ENCODE peak calls at places on chromosomes 11 and 22, in eight cellular contexts. One of them, this sample, is unnamed.
A peak's percentile ranks its signal among the peaks of the same experiment; 100 is the strongest.

GRCh38 chr11:116513894-116514293 is 258.9 kb downstream of the BUD13 start:
- DNase-seq in fibroblast of pulmonary artery: peak; percentile 43
- DNase-seq in activated CD8-positive, alpha-beta T cell treated with anti-CD3 and anti-CD28 coated beads for 36 hours: peak; percentile 52
- DNase-seq in GM19239: no peak
- DNase-seq in NCI-H2107: no peak
- DNase-seq in HCEC 1CT: no peak
- DNase-seq in heart right ventricle: peak; percentile 12
- DNase-seq in neural crest cell: peak; percentile 36
- DNase-seq in this sample: peak; percentile 18

GRCh38 chr11:19018901-19019300 is 41.6 kb downstream of the MRGPRX2 start:
- DNase-seq in GM19239: no peak
- DNase-seq in HCEC 1CT: no peak
- DNase-seq in neural crest cell: peak; percentile 4
- DNase-seq in fibroblast of pulmonary artery: no peak
- DNase-seq in heart right ventricle: no peak
- DNase-seq in NCI-H2107: no peak
- DNase-seq in activated CD8-positive, alpha-beta T cell treated with anti-CD3 and anti-CD28 coated beads for 36 hours: no peak
- DNase-seq in this sample: no peak

GRCh38 chr22:20946080-20946986 is 20.7 kb upstream of the AIFM3 start:
- DNase-seq in GM19239: no peak
- DNase-seq in NCI-H2107: no peak
- DNase-seq in heart right ventricle: no peak
- DNase-seq in HCEC 1CT: peak; percentile 22
- DNase-seq in neural crest cell: no peak
- DNase-seq in fibroblast of pulmonary artery: peak; percentile 52
- DNase-seq in activated CD8-positive, alpha-beta T cell treated with anti-CD3 and anti-CD28 coated beads for 36 hours: no peak
- DNase-seq in this sample: no peak

GRCh38 chr11:74011360-74012071 is 2.6 kb upstream of the UCP3 start:
- DNase-seq in heart right ventricle: no peak
- DNase-seq in activated CD8-positive, alpha-beta T cell treated with anti-CD3 and anti-CD28 coated beads for 36 hours: peak; percentile 76
- DNase-seq in HCEC 1CT: no peak
- DNase-seq in NCI-H2107: no peak
- DNase-seq in GM19239: no peak
- DNase-seq in fibroblast of pulmonary artery: peak; percentile 78
- DNase-seq in neural crest cell: no peak
- DNase-seq in this sample: no peak

GRCh38 chr11:131537729-131538128 is 167.3 kb downstream of the NTM start:
- DNase-seq in HCEC 1CT: no peak
- DNase-seq in activated CD8-positive, alpha-beta T cell treated with anti-CD3 and anti-CD28 coated beads for 36 hours: no peak
- DNase-seq in neural crest cell: no peak
- DNase-seq in NCI-H2107: no peak
- DNase-seq in fibroblast of pulmonary artery: no peak
- DNase-seq in GM19239: no peak
- DNase-seq in heart right ventricle: no peak
- DNase-seq in this sample: no peak

GRCh38 chr11:104254347-104254746 is 90.4 kb upstream of the PDGFD start:
- DNase-seq in GM19239: peak; percentile 10
- DNase-seq in HCEC 1CT: peak; percentile 48
- DNase-seq in fibroblast of pulmonary artery: peak; percentile 62
- DNase-seq in neural crest cell: peak; percentile 39
- DNase-seq in heart right ventricle: peak; percentile 8
- DNase-seq in NCI-H2107: no peak
- DNase-seq in activated CD8-positive, alpha-beta T cell treated with anti-CD3 and anti-CD28 coated beads for 36 hours: peak; percentile 44
- DNase-seq in this sample: peak; percentile 49

GRCh38 chr22:17970205-17970708 is 54.1 kb downstream of the MICAL3 start:
- DNase-seq in activated CD8-positive, alpha-beta T cell treated with anti-CD3 and anti-CD28 coated beads for 36 hours: no peak
- DNase-seq in fibroblast of pulmonary artery: peak; percentile 34
- DNase-seq in GM19239: no peak
- DNase-seq in NCI-H2107: no peak
- DNase-seq in heart right ventricle: no peak
- DNase-seq in HCEC 1CT: peak; percentile 60
- DNase-seq in neural crest cell: no peak
- DNase-seq in this sample: peak; percentile 62

GRCh38 chr11:96238563-96239166 is 104.3 kb downstream of the MAML2 start:
- DNase-seq in heart right ventricle: no peak
- DNase-seq in NCI-H2107: no peak
- DNase-seq in fibroblast of pulmonary artery: no peak
- DNase-seq in GM19239: no peak
- DNase-seq in activated CD8-positive, alpha-beta T cell treated with anti-CD3 and anti-CD28 coated beads for 36 hours: no peak
- DNase-seq in HCEC 1CT: peak; percentile 83
- DNase-seq in neural crest cell: no peak
- DNase-seq in this sample: peak; percentile 67

GRCh38 chr22:27074016-27074415 is 416.6 kb downstream of the MIAT start:
- DNase-seq in GM19239: no peak
- DNase-seq in activated CD8-positive, alpha-beta T cell treated with anti-CD3 and anti-CD28 coated beads for 36 hours: no peak
- DNase-seq in NCI-H2107: no peak
- DNase-seq in HCEC 1CT: no peak
- DNase-seq in heart right ventricle: no peak
- DNase-seq in fibroblast of pulmonary artery: no peak
- DNase-seq in neural crest cell: no peak
- DNase-seq in this sample: no peak

GRCh38 chr11:121494355-121495099 is 41.8 kb upstream of the SORL1-AS1 start:
- DNase-seq in activated CD8-positive, alpha-beta T cell treated with anti-CD3 and anti-CD28 coated beads for 36 hours: peak; percentile 85
- DNase-seq in HCEC 1CT: no peak
- DNase-seq in GM19239: peak; percentile 7
- DNase-seq in fibroblast of pulmonary artery: no peak
- DNase-seq in neural crest cell: no peak
- DNase-seq in heart right ventricle: no peak
- DNase-seq in NCI-H2107: no peak
- DNase-seq in this sample: no peak

GRCh38 chr22:44019416-44019815 is 4.7 kb upstream of the PARVB start:
- DNase-seq in heart right ventricle: no peak
- DNase-seq in activated CD8-positive, alpha-beta T cell treated with anti-CD3 and anti-CD28 coated beads for 36 hours: no peak
- DNase-seq in neural crest cell: no peak
- DNase-seq in fibroblast of pulmonary artery: no peak
- DNase-seq in HCEC 1CT: no peak
- DNase-seq in GM19239: no peak
- DNase-seq in NCI-H2107: no peak
- DNase-seq in this sample: no peak

GRCh38 chr11:2581931-2582435 is 117.8 kb downstream of the KCNQ1OT1 start:
- DNase-seq in fibroblast of pulmonary artery: no peak
- DNase-seq in HCEC 1CT: no peak
- DNase-seq in activated CD8-positive, alpha-beta T cell treated with anti-CD3 and anti-CD28 coated beads for 36 hours: no peak
- DNase-seq in GM19239: no peak
- DNase-seq in neural crest cell: no peak
- DNase-seq in NCI-H2107: no peak
- DNase-seq in heart right ventricle: no peak
- DNase-seq in this sample: no peak

GRCh38 chr22:50699001-50699753 is 26.6 kb downstream of the SHANK3 start:
- DNase-seq in heart right ventricle: no peak
- DNase-seq in neural crest cell: no peak
- DNase-seq in HCEC 1CT: no peak
- DNase-seq in NCI-H2107: no peak
- DNase-seq in fibroblast of pulmonary artery: no peak
- DNase-seq in activated CD8-positive, alpha-beta T cell treated with anti-CD3 and anti-CD28 coated beads for 36 hours: no peak
- DNase-seq in GM19239: no peak
- DNase-seq in this sample: no peak

GRCh38 chr11:119169272-119169719 is 771 bp downstream of the NLRX1 start:
- DNase-seq in heart right ventricle: peak; percentile 48
- DNase-seq in activated CD8-positive, alpha-beta T cell treated with anti-CD3 and anti-CD28 coated beads for 36 hours: peak; percentile 66
- DNase-seq in neural crest cell: no peak
- DNase-seq in fibroblast of pulmonary artery: peak; percentile 20
- DNase-seq in GM19239: peak; percentile 53
- DNase-seq in NCI-H2107: no peak
- DNase-seq in HCEC 1CT: no peak
- DNase-seq in this sample: peak; percentile 10

GRCh38 chr11:71962428-71963038 is 33.7 kb downstream of the RNF121 start:
- DNase-seq in NCI-H2107: no peak
- DNase-seq in HCEC 1CT: peak; percentile 54
- DNase-seq in GM19239: peak; percentile 14
- DNase-seq in heart right ventricle: no peak
- DNase-seq in activated CD8-positive, alpha-beta T cell treated with anti-CD3 and anti-CD28 coated beads for 36 hours: no peak
- DNase-seq in neural crest cell: no peak
- DNase-seq in fibroblast of pulmonary artery: peak; percentile 60
- DNase-seq in this sample: peak; percentile 51

GRCh38 chr11:46296520-46297448 is 19.3 kb downstream of the CREB3L1 start:
- DNase-seq in GM19239: no peak
- DNase-seq in neural crest cell: peak; percentile 37
- DNase-seq in NCI-H2107: no peak
- DNase-seq in fibroblast of pulmonary artery: peak; percentile 97
- DNase-seq in activated CD8-positive, alpha-beta T cell treated with anti-CD3 and anti-CD28 coated beads for 36 hours: peak; percentile 23
- DNase-seq in heart right ventricle: peak; percentile 61
- DNase-seq in HCEC 1CT: peak; percentile 68
- DNase-seq in this sample: peak; percentile 96

GRCh38 chr11:102111011-102111786 is 952 bp downstream of the YAP1 start:
- DNase-seq in fibroblast of pulmonary artery: peak; percentile 92
- DNase-seq in GM19239: no peak
- DNase-seq in heart right ventricle: peak; percentile 76
- DNase-seq in HCEC 1CT: peak; percentile 67
- DNase-seq in neural crest cell: peak; percentile 86
- DNase-seq in NCI-H2107: no peak
- DNase-seq in activated CD8-positive, alpha-beta T cell treated with anti-CD3 and anti-CD28 coated beads for 36 hours: peak; percentile 15
- DNase-seq in this sample: peak; percentile 84

GRCh38 chr11:71527576-71528210 is 626 bp downstream of the KRTAP5-7 start:
- DNase-seq in NCI-H2107: no peak
- DNase-seq in fibroblast of pulmonary artery: no peak
- DNase-seq in HCEC 1CT: no peak
- DNase-seq in activated CD8-positive, alpha-beta T cell treated with anti-CD3 and anti-CD28 coated beads for 36 hours: no peak
- DNase-seq in heart right ventricle: no peak
- DNase-seq in neural crest cell: no peak
- DNase-seq in GM19239: no peak
- DNase-seq in this sample: no peak

This sample was measured in fibroblast of lung.